ENCODE peak calls at places on chromosomes 16 and 17, in five cellular contexts. V, E, J, P and Z are unnamed samples.

GRCh38 chr16:79767597-79768280 is 167.2 kb upstream of the MAF start:
- DNase-seq in E (no peak), J (no peak), V (no peak), P (no peak), Z (no peak)

GRCh38 chr17:50763716-50764450 is 3.4 kb downstream of the ANKRD40CL start:
- DNase-seq in P (no peak), E (no peak), V (no peak), J (no peak), Z (no peak)

GRCh38 chr16:4653981-4654380 is 29.4 kb downstream of the MGRN1 start:
- DNase-seq in P (no peak), J (no peak), E (no peak), V (no peak), Z (peak)

GRCh38 chr16:56107944-56108583 is 83.2 kb upstream of the GNAO1 start:
- DNase-seq in J (no peak), V (no peak), E (no peak), P (no peak), Z (no peak)

GRCh38 chr17:70523407-70523806 is 354.1 kb downstream of the KCNJ2 start:
- DNase-seq in E (no peak), J (no peak), P (no peak), V (no peak), Z (no peak)

GRCh38 chr16:9053006-9053601 is 38.3 kb upstream of the HAPSTR1 start:
- DNase-seq in P (no peak), V (peak), E (no peak), J (no peak), Z (peak)

GRCh38 chr17:51152766-51153209 is 571 bp upstream of the NME1 start:
- DNase-seq in J (no peak), P (peak), E (no peak), V (no peak), Z (no peak)

GRCh38 chr16:66289051-66289680 is 77.3 kb upstream of the CDH5 start:
- DNase-seq in E (no peak), V (no peak), J (no peak), P (no peak), Z (no peak)

GRCh38 chr17:47275245-47275984 is 21.8 kb downstream of the ITGB3 start:
- DNase-seq in E (no peak), V (no peak), P (peak), J (no peak), Z (peak)

GRCh38 chr17:75830168-75831031 is 13.8 kb downstream of the UNC13D start:
- DNase-seq in J (no peak), P (no peak), E (no peak), V (no peak), Z (no peak)

GRCh38 chr16:62615526-62615925 is 579.3 kb upstream of the CDH8 start:
- DNase-seq in J (no peak), E (no peak), P (no peak), V (no peak), Z (no peak)

GRCh38 chr17:77424585-77425344 is 284.0 kb downstream of the SEC14L1 start:
- DNase-seq in E (no peak), V (peak), P (peak), J (no peak), Z (peak)

GRCh38 chr17:39925282-39926134 is 1.9 kb downstream of the ORMDL3 start:
- DNase-seq in P (no peak), E (no peak), J (no peak), V (no peak), Z (no peak)

GRCh38 chr17:63961355-63962207 is 11.1 kb downstream of the SCN4A start:
- DNase-seq in V (peak), P (no peak), E (no peak), J (peak), Z (peak)

GRCh38 chr16:87308826-87309225 is 8.4 kb downstream of the C16orf95 start:
- DNase-seq in E (no peak), J (no peak), V (no peak), P (no peak), Z (no peak)

GRCh38 chr16:19393226-19394074 is 24.2 kb upstream of the TMC5 start:
- DNase-seq in J (no peak), V (peak), E (no peak), P (no peak), Z (peak)

GRCh38 chr17:31283841-31284240 is 13.2 kb downstream of the OMG start:
- DNase-seq in P (no peak), V (no peak), E (no peak), J (no peak), Z (no peak)

GRCh38 chr17:40104570-40105471 is 4.4 kb upstream of the NR1D1 start:
- DNase-seq in P (peak), J (no peak), V (no peak), E (no peak), Z (no peak)

GRCh38 chr16:71459510-71459909 is 2.5 kb downstream of the ZNF23 start:
- DNase-seq in E (no peak), V (no peak), J (no peak), P (no peak), Z (no peak)

GRCh38 chr16:50207652-50208051 is 54.5 kb downstream of the TENT4B start:
- DNase-seq in E (no peak), V (peak), J (no peak), P (no peak), Z (no peak)

GRCh38 chr16:82175627-82176026 is 5.6 kb upstream of the MPHOSPH6 start:
- DNase-seq in V (no peak), E (no peak), J (no peak), P (no peak), Z (no peak)

GRCh38 chr17:77914440-77915254 is 43.9 kb upstream of the TNRC6C start:
- DNase-seq in J (no peak), E (no peak), P (peak), V (no peak), Z (no peak)

GRCh38 chr16:58515871-58516767 is 802 bp downstream of the SETD6 start:
- DNase-seq in P (no peak), E (peak), J (peak), V (no peak), Z (peak)

GRCh38 chr16:48426244-48427135 is 41.3 kb upstream of the SIAH1 start:
- DNase-seq in V (no peak), J (no peak), E (no peak), P (no peak), Z (no peak)

GRCh38 chr17:70555723-70556122 is 386.4 kb downstream of the KCNJ2 start:
- DNase-seq in E (no peak), J (no peak), P (no peak), V (no peak), Z (no peak)

GRCh38 chr17:3557768-3558583 is at the start of gene TRPV3:
- DNase-seq in E (peak), P (peak), J (peak), V (no peak), Z (peak)

GRCh38 chr17:65297384-65297783 is 160.2 kb downstream of the RGS9 start:
- DNase-seq in J (no peak), P (no peak), V (no peak), E (no peak), Z (no peak)

GRCh38 chr16:27103954-27104353 is 37.2 kb downstream of the C16orf82 start:
- DNase-seq in E (no peak), P (no peak), J (no peak), V (no peak), Z (no peak)

GRCh38 chr16:69762843-69763556 is 868 bp downstream of the WWP2 start:
- DNase-seq in E (no peak), P (no peak), V (peak), J (no peak), Z (peak)

GRCh38 chr17:935485-935884 is 44.1 kb downstream of the NXN start:
- DNase-seq in V (no peak), E (no peak), J (no peak), P (peak), Z (no peak)

GRCh38 chr16:15618392-15618791 is 24.6 kb downstream of the MARF1 start:
- DNase-seq in J (no peak), E (no peak), P (no peak), V (no peak), Z (no peak)

GRCh38 chr16:27382187-27382855 is 19.7 kb upstream of the IL21R start:
- DNase-seq in P (no peak), V (no peak), E (no peak), J (no peak), Z (no peak)

GRCh38 chr16:528111-529011 is 849 bp downstream of the CAPN15 start:
- DNase-seq in P (no peak), J (no peak), V (peak), E (no peak), Z (peak)
- TF ChIP-seq POLR2AphosphoS5 in P (no peak), J (no peak), V (peak), E (no peak), Z (peak)

GRCh38 chr16:83952587-83952939 is 477 bp upstream of the OSGIN1 start:
- DNase-seq in P (no peak), E (no peak), J (no peak), V (no peak), Z (peak)

GRCh38 chr16:83951544-83951943 is 1.5 kb upstream of the OSGIN1 start:
- DNase-seq in P (no peak), J (no peak), E (no peak), V (no peak), Z (no peak)

GRCh38 chr16:83954577-83955016 is 1.6 kb downstream of the OSGIN1 start:
- DNase-seq in P (peak), V (no peak), J (no peak), E (no peak), Z (no peak)

GRCh38 chr16:83953796-83954576 is 946 bp downstream of the OSGIN1 start:
- DNase-seq in P (peak), E (peak), V (peak), J (no peak), Z (peak)

GRCh38 chr16:83952940-83953795 is at the start of gene OSGIN1:
- DNase-seq in J (peak), V (peak), P (peak), E (peak), Z (peak)
- TF ChIP-seq POLR2A in J (no peak), V (peak), P (peak), E (no peak), Z (peak)

DNA sequence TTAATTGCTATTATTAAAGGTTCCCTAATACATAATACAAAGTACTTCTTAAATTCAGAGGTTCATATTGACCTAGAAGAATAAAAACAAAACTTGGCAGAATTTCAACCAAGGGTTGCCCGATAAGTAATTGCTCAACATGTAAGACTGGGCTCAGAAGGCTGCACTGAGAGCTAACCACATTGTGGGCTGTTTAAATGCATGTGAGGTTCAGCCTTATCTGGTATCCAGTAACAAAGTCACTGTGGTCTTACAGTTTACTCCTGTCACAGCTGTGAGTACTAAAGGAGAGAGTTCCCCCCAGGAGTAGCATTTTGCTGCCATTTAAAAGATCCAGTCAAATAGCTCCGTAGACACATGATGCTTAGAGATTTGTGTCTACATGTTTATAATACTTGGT is 1.6 kb upstream of the DHRS11 start:
- DNase-seq in J (no peak), P (no peak), E (no peak), V (no peak), Z (no peak)
- TF ChIP-seq POLR2AphosphoS5 in J (no peak), P (no peak), E (no peak), V (no peak), Z (no peak)

DNA sequence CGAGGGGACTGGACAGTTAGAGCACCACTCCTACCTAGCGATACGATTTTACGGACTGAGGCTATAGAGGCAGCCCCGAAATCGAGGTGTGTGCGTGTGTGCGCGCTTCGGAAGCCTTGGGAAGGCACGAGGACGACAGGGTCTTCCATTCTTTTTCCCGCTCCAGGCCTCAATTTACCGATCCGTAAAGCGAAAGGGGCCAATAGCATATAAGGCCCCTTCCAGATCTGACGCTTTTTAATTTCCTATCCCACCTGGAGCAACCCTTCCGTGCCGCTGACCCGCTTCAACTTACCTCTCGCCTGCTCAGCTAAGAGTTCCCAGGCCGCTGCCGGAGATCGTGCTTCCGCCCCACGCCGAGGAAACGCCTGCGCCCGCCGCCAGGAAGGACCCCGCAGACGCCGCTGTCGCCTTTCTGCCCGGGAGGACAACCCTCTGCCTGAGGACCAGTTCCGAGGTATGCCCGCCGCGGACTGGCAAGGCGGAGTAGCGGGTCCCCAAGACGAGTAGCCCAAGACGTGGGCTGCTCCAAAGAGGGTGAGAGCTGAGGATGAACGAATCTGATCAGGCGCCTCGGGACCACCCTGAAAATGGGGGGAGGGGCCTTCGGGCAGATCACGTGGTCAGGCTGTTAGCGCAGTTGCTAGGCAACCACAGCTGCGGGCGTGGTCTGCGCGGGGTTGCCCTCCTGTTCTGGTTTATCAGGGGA is at the start of gene EFTUD2:
- DNase-seq in J (peak), E (peak), P (peak), V (peak), Z (peak)
- TF ChIP-seq POLR2A in J (peak), E (peak), P (no peak), V (peak), Z (no peak)

GRCh38 chr16:57276596-57276995 is 7.9 kb downstream of the PLLP start:
- DNase-seq in J (no peak), P (no peak), E (no peak), V (no peak), Z (peak)
- TF ChIP-seq POLR2AphosphoS5 in J (no peak), P (no peak), E (no peak), V (no peak), Z (peak)

GRCh38 chr17:4836221-4836620 is 3.1 kb downstream of the MINK1 start:
- DNase-seq in J (no peak), P (no peak), V (no peak), E (no peak), Z (no peak)

GRCh38 chr17:4834621-4835020 is 1.5 kb downstream of the MINK1 start:
- DNase-seq in J (no peak), V (no peak), P (no peak), E (no peak), Z (no peak)

GRCh38 chr17:4837471-4838305 is 4.5 kb downstream of the MINK1 start:
- DNase-seq in E (no peak), P (no peak), J (no peak), V (no peak), Z (no peak)

GRCh38 chr17:4833941-4834501 is 881 bp downstream of the MINK1 start:
- DNase-seq in J (no peak), E (no peak), P (no peak), V (peak), Z (no peak)

GRCh38 chr17:4833178-4833940 is at the start of gene MINK1:
- DNase-seq in V (peak), P (peak), J (peak), E (peak), Z (peak)
- TF ChIP-seq POLR2A in V (peak), P (peak), J (peak), E (no peak), Z (peak)

DNA sequence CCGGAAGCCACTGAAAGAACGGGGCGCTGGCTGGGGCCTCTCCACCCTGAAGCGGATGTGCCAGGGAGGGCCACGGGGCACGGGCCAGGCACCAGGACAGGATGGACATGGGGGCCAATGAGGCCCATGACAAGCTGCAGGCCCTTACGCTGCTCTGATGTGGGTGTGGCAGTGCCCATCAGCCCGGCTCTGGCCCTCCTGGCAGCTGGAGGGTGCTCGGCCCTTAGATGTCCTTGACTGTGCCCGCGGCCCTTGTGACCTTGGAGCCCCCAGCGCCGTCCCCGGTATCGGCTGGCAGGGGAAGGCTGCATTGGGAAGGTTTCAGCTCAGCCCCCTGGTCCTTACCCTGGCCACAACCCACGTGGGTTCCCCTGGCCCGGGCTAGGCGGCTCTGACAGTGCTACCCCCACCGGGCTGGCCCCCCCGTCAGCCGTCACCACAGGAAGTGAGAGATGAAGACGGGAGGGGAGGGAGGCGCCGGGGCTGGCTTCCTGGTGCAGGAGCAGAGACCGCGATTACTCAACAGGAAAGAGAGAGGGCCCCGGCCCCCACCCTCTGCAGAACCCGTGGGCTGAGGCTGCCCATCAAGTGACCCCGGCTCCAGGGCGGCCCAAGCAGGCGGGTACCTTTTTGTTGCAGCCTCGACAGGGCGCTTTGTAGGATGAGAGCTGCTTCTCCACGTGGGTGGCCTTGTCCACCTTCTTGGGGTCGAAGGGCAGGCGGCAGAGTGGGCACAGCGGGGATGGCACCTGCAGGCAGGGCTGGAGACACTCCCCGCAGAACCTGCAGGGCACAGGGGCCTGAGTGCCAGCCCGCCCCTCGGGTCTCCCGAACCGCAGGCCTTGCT is 5.3 kb downstream of the RNF166 start:
- DNase-seq in P (peak), E (peak), J (peak), V (peak), Z (peak)
- TF ChIP-seq POLR2AphosphoS5 in P (peak), E (no peak), J (peak), V (peak), Z (peak)

GRCh38 chr17:7308625-7309433 is 1.4 kb downstream of the EIF5A start:
- DNase-seq in J (peak), P (peak), V (peak), E (no peak), Z (no peak)
- TF ChIP-seq POLR2A in J (peak), P (no peak), V (peak), E (peak), Z (no peak)

GRCh38 chr17:35786941-35787432 is 8.5 kb downstream of the MMP28 start:
- DNase-seq in V (no peak), J (no peak), E (no peak), P (no peak), Z (peak)
- TF ChIP-seq POLR2AphosphoS5 in V (no peak), J (no peak), E (no peak), P (no peak), Z (no peak)